ENCODE peak calls at places on chromosomes 3 and 15, in four cellular contexts. S, L, E and W are unnamed samples.

GRCh38 chr15:80832676-80833075 is 53.5 kb downstream of the CEMIP start:
- DNase-seq in S (no peak), L (no peak), E (no peak), W (no peak)

GRCh38 chr15:77010312-77010686 is 15.4 kb downstream of the PSTPIP1 start:
- DNase-seq in S (no peak), E (no peak), L (no peak), W (no peak)

GRCh38 chr3:142904639-142905441 is 16.0 kb upstream of the PCOLCE2 start:
- DNase-seq in E (no peak), L (peak; percentile 52), S (peak; percentile 70), W (peak; percentile 18)

GRCh38 chr15:80744826-80745225 is 34.3 kb upstream of the CEMIP start:
- DNase-seq in S (peak; percentile 11), E (peak; percentile 62), L (no peak), W (no peak)

GRCh38 chr15:33242669-33243191 is 48.2 kb upstream of the FMN1 start:
- DNase-seq in S (peak; percentile 27), L (peak; percentile 48), E (no peak), W (peak; percentile 22)

GRCh38 chr3:197736010-197736490 is 654 bp downstream of the RUBCN start:
- DNase-seq in S (peak; percentile 35), E (no peak), L (no peak), W (no peak)

GRCh38 chr15:60790641-60791040 is 311.7 kb upstream of the ICE2 start:
- DNase-seq in E (no peak), S (no peak), L (no peak), W (no peak)

GRCh38 chr3:147775816-147776530 is 366.8 kb downstream of the ZIC1 start:
- DNase-seq in E (peak; percentile 32), L (no peak), S (no peak), W (no peak)

GRCh38 chr3:181333394-181333793 is 343.9 kb upstream of the DNAJC19 start:
- DNase-seq in E (no peak), L (no peak), S (no peak), W (no peak)

GRCh38 chr15:74422723-74423442 is 10.9 kb downstream of the SEMA7A start:
- DNase-seq in S (peak; percentile 75), E (no peak), L (peak; percentile 27), W (no peak)

GRCh38 chr3:139346771-139347170 is 3.0 kb downstream of the MRPS22 start:
- DNase-seq in E (no peak), S (no peak), L (no peak), W (no peak)

GRCh38 chr3:197364410-197365071 is 66.1 kb upstream of the DLG1 start:
- DNase-seq in E (no peak), S (no peak), L (no peak), W (no peak)

GRCh38 chr3:144770291-144770690 is 798.7 kb downstream of the DIPK2A start:
- DNase-seq in E (no peak), L (no peak), S (no peak), W (no peak)

GRCh38 chr15:68466876-68467275 is 34.9 kb upstream of the ITGA11 start:
- DNase-seq in L (no peak), S (no peak), E (no peak), W (no peak)